ENCODE peak calls at places on chromosomes 13 and 19, in four cellular contexts. D, C, W and O are unnamed samples.

GRCh38 chr13:37531054-37531453 is 67.5 kb downstream of the POSTN start:
- DNase-seq in W (no peak), D (no peak), C (no peak), O (no peak)

GRCh38 chr19:1384085-1384462 is 367 bp downstream of the NDUFS7 start:
- DNase-seq in D (no peak), W (no peak), C (no peak), O (no peak)

GRCh38 chr13:111610077-111610476 is 289.6 kb downstream of the TEX29 start:
- DNase-seq in D (no peak), C (no peak), W (no peak), O (no peak)

GRCh38 chr19:33235996-33236350 is 10.3 kb upstream of the SLC7A10 start:
- DNase-seq in D (no peak), W (no peak), C (no peak), O (no peak)

GRCh38 chr13:60990032-60990733 is 425.5 kb downstream of the PCDH20 start:
- DNase-seq in W (no peak), D (no peak), C (no peak), O (peak; percentile 12)

GRCh38 chr13:111893071-111893606 is 173.8 kb upstream of the SOX1 start:
- DNase-seq in C (no peak), W (no peak), D (no peak), O (no peak)

GRCh38 chr19:23436944-23437343 is 41.7 kb upstream of the ZNF91 start:
- DNase-seq in C (peak; percentile 11), W (no peak), D (no peak), O (no peak)

GRCh38 chr13:20399961-20400360 is 125.7 kb downstream of the CRYL1 start:
- DNase-seq in D (no peak), W (no peak), C (no peak), O (no peak)

GRCh38 chr13:48896312-48896711 is 79.4 kb upstream of the FNDC3A start:
- DNase-seq in C (peak; percentile 3), D (no peak), W (no peak), O (no peak)

GRCh38 chr13:102399791-102400618 is 1.8 kb downstream of the FGF14 start:
- DNase-seq in D (no peak), W (no peak), C (no peak), O (no peak)

GRCh38 chr13:30119476-30119875 is 187.9 kb downstream of the KATNAL1 start:
- DNase-seq in D (no peak), W (no peak), C (no peak), O (no peak)

GRCh38 chr19:34409189-34410164 is 5.3 kb downstream of the PDCD2L start:
- DNase-seq in D (no peak), W (no peak), C (no peak), O (no peak)

GRCh38 chr13:63435668-63436275 is 2020.1 kb upstream of the PCDH20 start:
- DNase-seq in D (peak; percentile 3), C (no peak), W (peak; percentile 18), O (no peak)

GRCh38 chr19:9819590-9819898 is 665 bp upstream of the FBXL12 start:
- DNase-seq in C (no peak), D (no peak), W (no peak), O (no peak)

GRCh38 chr19:5996102-5996501 is 18.2 kb upstream of the RANBP3 start:
- DNase-seq in D (no peak), W (no peak), C (no peak), O (no peak)

GRCh38 chr13:110556224-110556606 is 5.3 kb downstream of the RAB20 start:
- DNase-seq in C (no peak), D (no peak), W (no peak), O (no peak)

GRCh38 chr19:16064209-16064889 is 11.9 kb upstream of the TPM4 start:
- DNase-seq in D (no peak), W (no peak), C (no peak), O (no peak)

GRCh38 chr13:110518571-110518970 is 43.0 kb downstream of the RAB20 start:
- DNase-seq in C (no peak), D (no peak), W (no peak), O (no peak)

GRCh38 chr19:799076-799881 is 2.0 kb downstream of the PTBP1 start:
- DNase-seq in W (no peak), D (no peak), C (no peak), O (peak; percentile 55)

GRCh38 chr13:44764334-44764733 is 188.2 kb upstream of the TSC22D1 start:
- DNase-seq in D (no peak), W (no peak), C (no peak), O (no peak)

GRCh38 chr13:26660185-26660584 is 100.4 kb downstream of the GPR12 start:
- DNase-seq in D (no peak), W (no peak), C (no peak), O (no peak)

GRCh38 chr13:58619396-58620113 is 988.0 kb downstream of the PCDH17 start:
- DNase-seq in C (no peak), W (no peak), D (no peak), O (no peak)

GRCh38 chr13:25701304-25701703 is 329.5 kb downstream of the ATP8A2 start:
- DNase-seq in C (no peak), D (no peak), W (no peak), O (no peak)

GRCh38 chr13:66405908-66406802 is 824.0 kb downstream of the PCDH9 start:
- DNase-seq in C (no peak), W (peak; percentile 38), D (no peak), O (no peak)

GRCh38 chr13:51995677-51996551 is 15.3 kb downstream of the ATP7B start:
- DNase-seq in C (peak; percentile 37), W (no peak), D (no peak), O (no peak)

GRCh38 chr19:33678796-33679195 is 57.0 kb downstream of the CHST8 start:
- DNase-seq in C (no peak), D (no peak), W (no peak), O (no peak)

GRCh38 chr19:58559275-58560006 is 1.0 kb upstream of the UBE2M start:
- DNase-seq in D (peak; percentile 90), C (peak; percentile 98), W (peak; percentile 78), O (peak; percentile 92)

GRCh38 chr13:103876571-103876970 is 810.4 kb upstream of the SLC10A2 start:
- DNase-seq in C (no peak), D (no peak), W (no peak), O (no peak)

GRCh38 chr19:17830567-17831418 is 9.5 kb upstream of the INSL3 start:
- DNase-seq in W (peak; percentile 68), C (peak; percentile 100), D (peak; percentile 91), O (no peak)

GRCh38 chr19:19444694-19445155 is 39.2 kb downstream of the GATAD2A start:
- DNase-seq in W (no peak), C (peak; percentile 79), D (no peak), O (no peak)

GRCh38 chr19:47447470-47448359 is 24.0 kb downstream of the SLC8A2 start:
- DNase-seq in W (no peak), C (peak; percentile 96), D (peak; percentile 85), O (peak; percentile 31)

GRCh38 chr13:112057736-112058518 is 9.0 kb upstream of the SOX1 start:
- DNase-seq in W (no peak), D (no peak), C (peak; percentile 23), O (no peak)

GRCh38 chr19:40623403-40624239 is 22.5 kb downstream of the LTBP4 start:
- DNase-seq in C (peak; percentile 98), D (peak; percentile 80), W (no peak), O (peak; percentile 43)

GRCh38 chr19:45657520-45658163 is 10.4 kb upstream of the GIPR start:
- DNase-seq in C (peak; percentile 19), D (no peak), W (no peak), O (peak; percentile 47)
- TF ChIP-seq TCF7L2 in C (no peak), D (no peak), W (no peak), O (no peak)

DNA sequence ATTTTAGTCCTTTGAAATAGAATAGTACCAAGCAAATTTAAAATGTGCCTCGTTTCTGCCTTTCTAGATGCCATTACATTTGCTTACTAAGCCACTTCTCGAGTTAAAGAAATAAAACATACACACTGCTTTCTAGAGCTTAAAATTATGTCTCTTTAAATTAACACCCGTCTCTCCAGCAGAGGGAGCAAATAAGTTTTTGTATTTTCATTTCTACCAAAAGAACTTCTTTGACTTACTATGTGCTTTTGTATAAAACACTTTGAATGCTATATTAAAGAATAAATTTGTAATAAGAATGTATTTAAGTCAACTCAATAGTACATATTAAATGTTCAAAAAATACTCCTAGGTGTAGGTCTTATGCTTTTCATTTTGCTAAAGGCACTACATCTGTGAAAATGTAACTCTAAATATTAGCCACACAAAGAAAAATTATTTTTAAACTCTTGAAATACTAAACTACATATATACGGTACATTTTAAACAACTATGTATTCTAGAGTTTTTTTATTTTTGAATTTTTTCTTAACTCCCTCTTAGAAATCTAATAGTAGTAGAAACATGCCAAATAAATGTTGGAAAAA is 269.3 kb upstream of the MIR17HG start:
- DNase-seq in C (no peak), D (no peak), W (no peak), O (no peak)
- TF ChIP-seq TCF7L2 in C (no peak), D (no peak), W (no peak), O (no peak)

GRCh38 chr13:107650081-107650701 is 565.1 kb downstream of the LIG4 start:
- DNase-seq in C (peak; percentile 7), D (peak; percentile 6), W (peak; percentile 20), O (peak; percentile 16)
- TF ChIP-seq TCF7L2 in C (no peak), D (no peak), W (no peak), O (no peak)

DNA sequence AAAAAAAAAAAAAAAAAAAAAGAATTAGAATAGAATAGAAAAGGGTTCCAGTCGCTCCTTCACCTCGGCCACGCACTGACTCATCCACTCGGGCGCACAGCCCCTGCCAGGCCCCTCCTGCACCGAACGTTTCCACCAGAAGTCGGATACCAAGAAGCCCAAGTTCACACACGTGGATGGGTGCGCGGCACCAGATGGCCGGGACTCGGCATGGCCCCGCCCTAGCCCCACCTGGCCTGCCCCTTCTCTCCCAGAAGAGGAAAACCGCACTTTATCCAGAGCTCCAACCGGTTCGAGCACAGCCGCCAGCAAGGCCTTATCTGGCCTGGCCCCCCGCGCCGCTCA is 5.9 kb downstream of the PRR36 start:
- DNase-seq in W (no peak), C (no peak), D (no peak), O (no peak)
- TF ChIP-seq TCF7L2 in W (no peak), C (no peak), D (no peak), O (no peak)

DNA sequence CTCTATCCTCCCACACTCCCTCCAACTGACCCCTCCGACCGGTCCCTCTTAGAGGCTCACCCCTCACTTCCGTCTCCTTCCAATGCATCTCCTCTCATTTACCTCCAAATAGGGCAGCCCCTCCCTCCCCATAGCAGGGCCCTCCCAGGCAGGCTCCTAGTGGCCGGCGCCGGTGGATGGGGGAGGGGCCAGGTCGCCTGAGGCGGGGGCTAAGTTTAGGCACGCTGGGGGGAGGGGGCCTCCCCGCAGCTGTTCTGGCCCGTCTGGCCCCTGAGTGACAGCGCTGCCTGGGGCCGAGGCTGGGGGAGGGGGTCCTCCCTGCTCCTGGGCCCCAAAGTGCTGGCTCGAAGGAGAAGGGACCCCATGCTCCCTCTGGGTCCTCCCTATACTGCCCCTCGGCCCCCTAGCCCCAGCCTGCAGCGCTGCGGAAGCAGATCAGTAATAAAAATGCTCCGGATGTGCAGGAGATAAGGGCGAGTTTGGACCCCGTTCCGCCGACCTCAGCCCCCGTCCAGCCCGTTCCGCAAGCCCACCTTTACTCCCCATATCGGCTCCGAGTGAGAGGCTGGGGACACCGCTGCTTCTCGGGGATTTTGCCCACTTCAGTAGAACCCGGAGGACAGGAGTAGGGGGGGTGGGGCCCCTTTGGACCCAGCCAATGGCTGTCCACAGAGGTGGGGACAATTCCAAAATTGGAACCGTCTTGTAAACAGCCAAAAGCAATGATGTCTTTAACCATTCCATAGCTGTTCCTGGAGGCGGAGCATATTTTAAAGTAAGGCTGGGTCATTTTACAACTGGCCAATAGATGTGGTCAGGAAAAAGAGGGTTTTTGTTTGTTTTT is 4.0 kb downstream of the RTN2 start:
- DNase-seq in W (no peak), C (peak; percentile 90), D (peak; percentile 72), O (peak; percentile 68)
- TF ChIP-seq TCF7L2 in W (no peak), C (no peak), D (no peak), O (no peak)